ENCODE peak calls at places on chromosome 1, in four cellular contexts. E is IMR-90, U is neuronal stem cell, Z is H9. F is an unnamed sample.
A peak's percentile ranks its signal among the peaks of the same experiment; 100 is the strongest.

GRCh38 chr1:185608166-185608565 is 126.0 kb upstream of the HMCN1 start:
- DNase-seq in E (no peak), U (no peak), Z (no peak), F (no peak)

GRCh38 chr1:19799877-19800804 is at the start of gene TMCO4:
- DNase-seq in U (no peak), E (peak; percentile 88), Z (no peak), F (peak; percentile 71)

GRCh38 chr1:213245270-213245669 is 194.2 kb downstream of the RPS6KC1 start:
- DNase-seq in Z (no peak), E (no peak), U (no peak), F (no peak)

GRCh38 chr1:218377143-218377660 is 32.1 kb downstream of the TGFB2 start:
- DNase-seq in Z (no peak), U (no peak), E (peak; percentile 99), F (peak; percentile 68)

GRCh38 chr1:81974883-81975555 is 174.3 kb downstream of the ADGRL2 start:
- DNase-seq in Z (no peak), E (no peak), U (no peak), F (no peak)

GRCh38 chr1:208211901-208212843 is 32.0 kb downstream of the PLXNA2 start:
- DNase-seq in E (no peak), U (no peak), Z (no peak), F (peak; percentile 32)

GRCh38 chr1:71393301-71393700 is 312.5 kb upstream of the ZRANB2 start:
- DNase-seq in U (no peak), Z (peak; percentile 25), E (no peak), F (no peak)

GRCh38 chr1:16144325-16145029 is 11.4 kb downstream of the EPHA2 start:
- DNase-seq in U (no peak), Z (no peak), E (no peak), F (no peak)

GRCh38 chr1:175088523-175088922 is 20.9 kb downstream of the TNN start:
- DNase-seq in E (no peak), Z (no peak), U (no peak), F (no peak)

GRCh38 chr1:211738709-211739301 is 63.4 kb upstream of the NEK2 start:
- DNase-seq in U (no peak), E (peak; percentile 7), Z (no peak), F (no peak)

GRCh38 chr1:228278432-228278941 is 70.6 kb downstream of the OBSCN start:
- DNase-seq in U (no peak), E (no peak), Z (no peak), F (no peak)

GRCh38 chr1:242691603-242691945 is 167.1 kb upstream of the PLD5 start:
- DNase-seq in U (no peak), Z (no peak), E (no peak), F (no peak)

GRCh38 chr1:240424740-240425464 is 187.1 kb downstream of the GREM2 start:
- DNase-seq in Z (no peak), E (peak; percentile 14), U (no peak), F (peak; percentile 46)

GRCh38 chr1:240426056-240426455 is 185.9 kb downstream of the GREM2 start:
- DNase-seq in U (no peak), E (no peak), Z (no peak), F (no peak)

GRCh38 chr1:240423525-240423924 is 188.4 kb downstream of the GREM2 start:
- DNase-seq in Z (no peak), E (no peak), U (no peak), F (no peak)
- H2BK5ac ChIP-seq in Z (no peak overlapping the region), E (no peak overlapping the region), U (no peak overlapping the region), F (no peak overlapping the region)

DNA sequence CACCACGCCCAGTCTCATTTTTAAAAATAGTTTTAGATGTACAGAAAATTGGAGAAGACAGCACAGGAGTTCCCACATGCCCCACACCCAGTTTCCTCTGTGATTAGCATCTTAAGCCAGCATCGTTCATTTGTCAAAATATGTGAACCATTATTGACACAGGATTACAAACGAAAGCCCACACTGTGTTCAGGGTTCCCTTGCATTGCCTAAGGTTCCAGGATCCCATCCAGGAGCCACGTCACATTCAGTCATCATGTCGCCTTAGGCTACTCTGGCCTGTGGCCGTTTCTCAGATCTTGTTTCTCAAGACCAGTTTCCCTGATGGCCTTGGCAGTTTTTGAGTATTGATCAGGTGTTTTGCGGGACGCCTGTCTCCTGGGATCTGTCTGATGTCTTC is 34.7 kb upstream of the TNFRSF1B start:
- DNase-seq in E (peak; percentile 57), Z (no peak), U (no peak), F (peak; percentile 100)
- H3K27ac ChIP-seq in E (no peak overlapping the region), Z (no peak overlapping the region), U (no peak overlapping the region), F (no peak overlapping the region)

DNA sequence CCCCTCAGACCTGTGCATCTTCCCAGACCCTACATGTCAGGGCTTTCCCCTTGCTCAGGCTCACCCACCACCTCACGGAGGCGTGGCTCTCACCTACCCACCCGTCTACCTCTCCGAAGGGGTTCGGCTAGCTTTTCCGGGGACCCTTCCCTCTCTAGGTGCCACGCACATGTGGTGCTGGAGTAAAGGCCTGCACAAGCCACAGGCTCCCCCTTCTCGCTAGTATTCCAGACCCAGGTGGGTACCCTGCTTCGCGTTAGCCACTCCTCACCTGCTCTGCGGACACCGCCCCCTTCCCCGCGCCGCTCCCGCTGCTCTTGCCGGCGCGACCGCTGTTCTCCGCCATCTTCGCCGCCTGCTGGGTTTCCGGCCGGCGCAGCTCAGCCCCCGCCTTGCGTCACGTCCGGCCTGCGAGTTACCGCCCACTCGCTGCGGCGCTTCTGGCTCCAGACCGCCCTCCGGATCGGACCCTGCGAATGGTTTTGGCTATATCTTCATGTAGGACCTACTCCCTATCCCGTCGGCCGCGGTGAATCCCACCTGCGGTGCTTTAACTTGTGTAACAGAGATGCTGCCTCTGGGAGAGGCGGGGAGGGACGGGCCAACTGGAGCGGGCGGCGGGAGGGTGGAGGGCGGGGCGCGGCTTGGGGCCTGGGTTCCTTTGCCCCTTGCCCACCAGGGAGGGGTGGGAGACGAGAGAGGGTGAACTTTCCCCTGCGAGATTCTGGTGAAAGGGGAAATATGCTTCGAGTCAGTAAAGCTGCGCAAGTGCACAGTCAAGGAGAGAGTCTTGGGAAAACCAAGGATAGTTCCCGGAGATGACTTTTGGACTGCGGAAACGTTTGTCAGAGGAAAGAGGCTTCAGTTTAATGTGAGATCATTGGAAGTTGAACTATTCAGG is at the start of the genes NIT1 and PFDN2:
- DNase-seq in U (peak; percentile 76), E (peak; percentile 85), Z (peak; percentile 94), F (peak; percentile 92)
- H3K4ac ChIP-seq in U (no peak within 1 kb of the TSS), E (peak within 1 kb of the TSS; percentile 95), Z (no peak within 1 kb of the TSS), F (peak within 1 kb of the TSS; percentile 32)

GRCh38 chr1:62180649-62181048 is 14.0 kb upstream of the L1TD1 start:
- DNase-seq in U (no peak), Z (no peak), E (no peak), F (peak; percentile 90)

GRCh38 chr1:62177621-62178020 is 17.0 kb upstream of the L1TD1 start:
- DNase-seq in U (no peak), E (no peak), Z (no peak), F (no peak)

GRCh38 chr1:62175568-62176179 is 19.0 kb upstream of the L1TD1 start:
- DNase-seq in E (peak; percentile 45), U (peak; percentile 60), Z (peak; percentile 49), F (peak; percentile 51)

GRCh38 chr1:62176597-62177312 is 17.9 kb upstream of the L1TD1 start:
- DNase-seq in E (no peak), Z (no peak), U (no peak), F (no peak)

DNA sequence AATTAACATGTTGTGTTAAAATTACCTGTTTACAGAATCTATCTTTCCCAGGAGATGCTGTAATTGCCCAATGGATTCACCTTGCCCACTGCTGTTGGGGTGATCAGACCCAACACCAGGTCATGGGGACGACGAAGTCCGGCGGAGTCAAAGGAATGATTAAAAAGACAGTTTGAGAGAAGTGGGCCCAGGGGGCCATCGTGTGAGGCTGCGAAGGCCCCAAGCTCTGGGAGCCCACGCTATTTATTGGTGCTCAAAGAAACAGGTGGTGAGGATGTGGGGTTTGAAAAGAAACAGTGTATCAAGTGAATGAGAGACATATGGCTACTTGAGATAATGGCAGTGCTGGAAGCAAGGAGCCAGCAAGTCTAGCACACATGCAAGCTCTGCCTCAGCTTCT is 16.3 kb upstream of the L1TD1 start:
- DNase-seq in E (no peak), U (no peak), Z (no peak), F (no peak)
- H2BK5ac ChIP-seq in E (no peak overlapping the region), U (no peak overlapping the region), Z (no peak overlapping the region), F (peak overlapping the region; percentile 69)

DNA sequence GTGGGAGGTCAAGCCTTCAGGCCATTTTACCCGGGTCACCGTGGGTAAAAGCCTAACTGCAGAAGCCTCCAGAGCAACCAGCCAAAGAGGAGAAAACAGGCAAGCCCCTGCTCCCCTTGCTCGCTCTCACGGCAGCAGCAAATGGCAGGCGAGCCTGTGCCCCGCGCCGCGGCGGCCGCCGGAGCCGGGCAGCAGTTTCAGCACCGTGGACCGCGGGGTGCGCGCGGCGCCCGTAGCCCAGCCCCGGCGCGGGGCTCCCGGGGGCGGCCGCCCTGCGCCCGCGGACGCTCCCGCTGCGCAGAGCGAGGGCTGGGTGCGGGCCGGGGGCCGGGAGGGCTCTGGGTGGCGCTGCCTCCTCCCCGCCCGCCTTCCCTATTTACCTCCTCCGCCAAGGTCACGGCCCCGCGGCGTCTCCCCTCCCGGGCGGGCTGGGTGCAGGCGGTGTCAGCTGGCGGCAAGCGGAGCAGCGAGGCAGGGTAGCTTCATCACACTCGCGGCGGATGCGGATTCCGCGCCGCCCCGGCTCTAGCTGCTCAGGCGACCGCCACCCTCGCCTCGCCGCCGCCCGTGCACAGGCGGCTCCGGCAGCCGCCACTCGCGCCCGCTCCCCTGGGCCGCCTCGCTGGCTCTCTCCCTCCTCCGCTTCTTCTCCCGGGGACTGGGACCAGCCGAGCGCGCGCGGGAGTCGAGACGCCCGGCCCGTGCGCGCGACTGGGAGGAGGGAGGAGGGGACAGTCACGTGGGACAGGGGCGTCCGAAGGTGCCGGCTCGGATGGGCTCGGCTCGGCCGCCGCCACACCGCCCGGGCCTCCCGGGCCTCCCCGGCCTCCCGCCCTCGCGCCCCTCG is at the start of gene RGS7:
- DNase-seq in Z (peak; percentile 70), E (peak; percentile 41), U (peak; percentile 63), F (peak; percentile 3)
- H3K27ac ChIP-seq in Z (no peak within 1 kb of the TSS), E (no peak within 1 kb of the TSS), U (no peak within 1 kb of the TSS), F (no peak within 1 kb of the TSS)

GRCh38 chr1:7587726-7588456 is 183.2 kb upstream of the VAMP3 start:
- DNase-seq in U (no peak), Z (no peak), E (no peak), F (no peak)
- H3K4ac ChIP-seq in U (no peak overlapping the region), Z (no peak overlapping the region), E (no peak overlapping the region), F (no peak overlapping the region)

GRCh38 chr1:155060736-155061135 is 2.8 kb upstream of the EFNA4 start:
- DNase-seq in U (no peak), Z (no peak), E (no peak), F (no peak)
- H2BK5ac ChIP-seq in U (peak overlapping the region; percentile 88), Z (no peak overlapping the region), E (no peak overlapping the region), F (no peak overlapping the region)

GRCh38 chr1:20978413-20978812 is 191.3 kb upstream of the HP1BP3 start:
- DNase-seq in U (no peak), E (no peak), Z (no peak), F (peak; percentile 47)

GRCh38 chr1:20975668-20976067 is 188.6 kb upstream of the HP1BP3 start:
- DNase-seq in U (no peak), E (no peak), Z (no peak), F (no peak)

GRCh38 chr1:20972855-20973254 is 185.7 kb upstream of the HP1BP3 start:
- DNase-seq in E (no peak), U (no peak), Z (no peak), F (no peak)

GRCh38 chr1:20974951-20975350 is 187.8 kb upstream of the HP1BP3 start:
- DNase-seq in E (no peak), Z (no peak), U (no peak), F (no peak)

GRCh38 chr1:20974069-20974468 is 187.0 kb upstream of the HP1BP3 start:
- DNase-seq in E (peak; percentile 79), Z (no peak), U (no peak), F (no peak)
- H3K27ac ChIP-seq in E (peak overlapping the region; percentile 32), Z (no peak overlapping the region), U (no peak overlapping the region), F (no peak overlapping the region)

F was measured in trophoblast cell.